ENCODE peak calls at places on chromosomes 13 and 19, in four cellular contexts. Y is cardiac fibroblast; B is H9; N is CD8-positive, alpha-beta T cell. K is an unnamed sample.

GRCh38 chr19:6424190-6424938 is at the start of gene KHSRP:
- DNase-seq in N (peak), Y (no peak), B (no peak), K (peak)

GRCh38 chr19:1082165-1082927 is 12.8 kb downstream of the POLR2E start:
- DNase-seq in Y (no peak), N (peak), B (peak), K (peak)

GRCh38 chr13:96431044-96431581 is 341.2 kb downstream of the HS6ST3 start:
- DNase-seq in Y (peak), B (no peak), N (no peak), K (no peak)

GRCh38 chr13:39036212-39036611 is 1.7 kb downstream of the PROSER1 start:
- DNase-seq in Y (peak), N (no peak), B (no peak), K (no peak)

GRCh38 chr13:66831317-66831716 is 398.8 kb downstream of the PCDH9 start:
- DNase-seq in N (no peak), Y (no peak), B (no peak), K (no peak)

GRCh38 chr13:110276553-110276950 is 30.4 kb downstream of the COL4A1 start:
- DNase-seq in N (no peak), Y (no peak), B (no peak), K (no peak)

GRCh38 chr19:19997656-19998268 is 41.5 kb downstream of the ZNF682 start:
- DNase-seq in B (peak), Y (peak), N (peak), K (peak)

GRCh38 chr13:24178847-24179845 is 18.6 kb downstream of the SPATA13 start:
- DNase-seq in B (no peak), Y (peak), N (no peak), K (no peak)

GRCh38 chr19:5038631-5039271 is 69.8 kb downstream of the KDM4B start:
- DNase-seq in B (peak), N (no peak), Y (peak), K (no peak)

GRCh38 chr19:16467581-16467980 is 4.2 kb downstream of the EPS15L1 start:
- DNase-seq in B (no peak), Y (no peak), N (no peak), K (no peak)

GRCh38 chr19:35525873-35526272 is 2.2 kb downstream of the SBSN start:
- DNase-seq in Y (no peak), N (no peak), B (no peak), K (no peak)

GRCh38 chr13:44051405-44051804 is 171.7 kb downstream of the LACC1 start:
- DNase-seq in Y (no peak), N (no peak), B (no peak), K (no peak)

GRCh38 chr19:8468761-8469458 is 24.1 kb downstream of the HNRNPM start:
- DNase-seq in B (no peak), Y (no peak), N (no peak), K (no peak)

K was measured in activated CD4-positive, alpha-beta T cell treated with anti-CD3 and anti-CD28 coated beads for 4 hours.